ENCODE peak calls at places on chromosomes 5 and 9, in four cellular contexts. O, A, M and R are unnamed samples.

GRCh38 chr5:67032921-67033664 is 163.5 kb downstream of the CD180 start:
- DNase-seq in O (peak; percentile 53), A (peak; percentile 40), M (peak; percentile 79), R (peak; percentile 68)

GRCh38 chr5:177498013-177498847 is 826 bp upstream of the PDLIM7 start:
- DNase-seq in O (no peak), A (no peak), M (peak; percentile 31), R (no peak)

GRCh38 chr9:109003116-109003515 is 10.2 kb downstream of the CTNNAL1 start:
- DNase-seq in O (no peak), A (no peak), M (no peak), R (no peak)

GRCh38 chr9:107637421-107638420 is 148.2 kb upstream of the KLF4 start:
- DNase-seq in O (peak; percentile 98), A (peak; percentile 81), M (peak; percentile 99), R (peak; percentile 96)

GRCh38 chr5:134142088-134142487 is 27.6 kb downstream of the TCF7 start:
- DNase-seq in O (no peak), A (no peak), M (no peak), R (no peak)

GRCh38 chr9:35537898-35538297 is 48.0 kb downstream of the RUSC2 start:
- DNase-seq in O (no peak), A (no peak), M (peak; percentile 33), R (peak; percentile 55)

GRCh38 chr5:151251001-151251551 is 1.9 kb upstream of the GM2A start:
- DNase-seq in O (no peak), A (no peak), M (no peak), R (no peak)

GRCh38 chr9:138016406-138017187 is 139.0 kb downstream of the CACNA1B start:
- DNase-seq in O (no peak), A (no peak), M (no peak), R (no peak)

GRCh38 chr9:82982271-82982880 is 80.6 kb downstream of the RASEF start:
- DNase-seq in O (no peak), A (no peak), M (no peak), R (no peak)

GRCh38 chr5:34923694-34924461 is 5.5 kb upstream of the DNAJC21 start:
- DNase-seq in O (peak; percentile 74), A (peak; percentile 89), M (peak; percentile 91), R (peak; percentile 91)

GRCh38 chr9:121698627-121699270 is 47.3 kb downstream of the DAB2IP start:
- DNase-seq in O (peak; percentile 21), A (no peak), M (peak; percentile 21), R (no peak)

GRCh38 chr5:87560528-87560927 is 147.8 kb upstream of the CCNH start:
- DNase-seq in O (no peak), A (no peak), M (no peak), R (no peak)

GRCh38 chr5:126454535-126454934 is 31.3 kb downstream of the GRAMD2B start:
- DNase-seq in O (no peak), A (no peak), M (no peak), R (no peak)

GRCh38 chr5:88659529-88660325 is 223.3 kb downstream of the MEF2C start:
- DNase-seq in O (no peak), A (no peak), M (no peak), R (no peak)

GRCh38 chr9:9112001-9112725 is 1312.6 kb upstream of the DMAC1 start:
- DNase-seq in O (no peak), A (no peak), M (no peak), R (no peak)

GRCh38 chr9:16064701-16065230 is 511.9 kb downstream of the CCDC171 start:
- DNase-seq in O (no peak), A (no peak), M (no peak), R (no peak)

GRCh38 chr9:81103597-81104471 is 585.5 kb downstream of the TLE1 start:
- DNase-seq in O (no peak), A (no peak), M (peak; percentile 37), R (no peak)

GRCh38 chr9:106287108-106287631 is 575.8 kb upstream of the ZNF462 start:
- DNase-seq in O (peak; percentile 8), A (no peak), M (no peak), R (peak; percentile 2)

GRCh38 chr9:22657713-22658112 is 211.1 kb downstream of the DMRTA1 start:
- DNase-seq in O (peak; percentile 24), A (no peak), M (no peak), R (peak; percentile 58)

GRCh38 chr5:102536323-102536928 is 37.6 kb upstream of the SLCO6A1 start:
- DNase-seq in O (peak; percentile 33), A (no peak), M (peak; percentile 36), R (peak; percentile 30)

GRCh38 chr9:120947222-120947621 is 20.6 kb upstream of the TRAF1 start:
- DNase-seq in O (no peak), A (no peak), M (no peak), R (no peak)

GRCh38 chr5:98770911-98771322 is 2.5 kb upstream of the RGMB start:
- DNase-seq in O (peak; percentile 36), A (no peak), M (peak; percentile 53), R (no peak)

GRCh38 chr9:87643111-87643650 is 82.7 kb upstream of the CTSL start:
- DNase-seq in O (no peak), A (no peak), M (no peak), R (no peak)

GRCh38 chr5:143635888-143636287 is 176.1 kb upstream of the HMHB1 start:
- DNase-seq in O (no peak), A (no peak), M (no peak), R (peak; percentile 23)

GRCh38 chr5:80220268-80220897 is 35.5 kb downstream of the SERINC5 start:
- DNase-seq in O (no peak), A (no peak), M (no peak), R (no peak)

GRCh38 chr9:86315088-86315487 is 32.8 kb upstream of the ISCA1 start:
- DNase-seq in O (no peak), A (no peak), M (no peak), R (no peak)

GRCh38 chr5:31404325-31404724 is 127.6 kb downstream of the DROSHA start:
- DNase-seq in O (no peak), A (no peak), M (no peak), R (no peak)

GRCh38 chr5:505946-506555 is 18.2 kb downstream of the SLC9A3 start:
- DNase-seq in O (no peak), A (no peak), M (no peak), R (no peak)

GRCh38 chr5:131223751-131224386 is 40.0 kb upstream of the CDC42SE2 start:
- DNase-seq in O (no peak), A (peak; percentile 77), M (no peak), R (no peak)

GRCh38 chr9:92706218-92706940 is 36.4 kb upstream of the IPPK start:
- DNase-seq in O (peak; percentile 35), A (no peak), M (peak; percentile 43), R (peak; percentile 33)

DNA sequence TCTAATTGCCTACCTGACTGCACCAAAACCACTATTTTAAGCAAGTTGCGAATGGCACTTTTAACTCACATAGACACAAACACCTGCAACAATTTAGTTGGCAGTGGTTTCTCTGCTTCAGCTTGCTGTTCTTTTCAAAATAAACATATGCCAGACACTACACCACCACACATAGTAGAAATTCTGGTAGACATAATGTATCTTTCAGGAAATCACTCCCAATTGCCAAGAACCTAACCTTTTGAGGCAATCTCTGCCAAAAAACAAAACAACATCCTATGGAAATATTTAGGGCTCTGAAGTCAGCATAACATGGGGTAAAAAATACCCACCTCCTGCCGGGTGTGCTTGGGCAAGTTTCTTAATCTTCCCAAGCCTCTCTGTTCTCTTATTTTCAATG is 27.7 kb downstream of the GLIS3 start:
- DNase-seq in O (no peak), A (no peak), M (peak; percentile 34), R (no peak)
- TF ChIP-seq CTCF in O (no peak), A (no peak), M (no peak), R (no peak)

GRCh38 chr9:84669293-84670105 is at the start of gene NTRK2:
- DNase-seq in O (no peak), A (no peak), M (no peak), R (peak; percentile 4)
- TF ChIP-seq CTCF in O (no peak), A (no peak), M (no peak), R (no peak)

DNA sequence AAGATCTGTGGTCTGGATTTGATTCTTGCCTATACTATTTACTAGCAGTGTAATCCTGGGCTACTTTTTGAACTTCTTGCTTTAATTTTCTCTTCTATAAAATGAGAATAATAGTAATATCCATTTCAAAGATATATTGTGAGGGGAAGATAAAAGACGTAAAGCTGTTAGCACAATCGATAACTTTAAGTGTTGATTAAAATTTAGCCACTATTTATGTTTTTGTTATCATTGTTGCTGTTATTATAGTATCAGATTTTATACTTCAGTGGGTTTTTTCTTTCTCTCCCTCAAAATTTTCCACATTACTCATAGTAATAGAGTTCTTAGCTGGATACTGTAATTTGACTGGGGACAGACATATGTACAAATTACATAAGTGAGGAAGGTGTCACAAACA is 42.0 kb downstream of the STX17 start:
- DNase-seq in O (no peak), A (no peak), M (no peak), R (no peak)
- TF ChIP-seq CTCF in O (no peak), A (no peak), M (no peak), R (no peak)

DNA sequence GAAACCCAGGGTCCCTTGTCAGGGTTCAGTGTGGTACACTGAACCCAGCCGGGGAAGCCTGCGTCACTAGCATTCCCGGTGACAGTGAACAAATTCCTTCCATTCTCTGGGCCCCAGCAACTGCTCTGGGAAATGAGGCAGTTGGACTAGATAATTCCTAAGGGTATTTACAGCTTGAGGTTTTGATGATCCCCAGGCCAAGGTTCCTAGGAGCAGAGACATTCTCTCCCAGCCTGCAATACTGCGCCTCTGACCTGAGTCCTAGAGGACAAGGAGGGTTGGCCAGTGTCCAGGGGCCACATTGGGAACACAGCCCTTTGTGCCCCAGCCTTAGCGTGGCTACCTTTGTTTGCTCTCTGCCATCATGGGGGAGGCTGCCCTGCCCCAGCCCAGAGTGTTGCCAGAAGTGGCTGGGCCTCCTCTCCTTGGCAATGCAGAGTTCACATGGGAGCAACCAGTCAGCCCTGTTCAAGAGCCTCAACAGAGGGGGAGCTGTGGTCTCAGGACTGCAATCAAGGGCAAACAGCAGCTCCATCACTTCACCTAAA is 178.2 kb downstream of the SEC61B start:
- DNase-seq in O (peak; percentile 32), A (no peak), M (peak; percentile 39), R (no peak)
- TF ChIP-seq CTCF in O (no peak), A (no peak), M (peak; percentile 21), R (no peak)

DNA sequence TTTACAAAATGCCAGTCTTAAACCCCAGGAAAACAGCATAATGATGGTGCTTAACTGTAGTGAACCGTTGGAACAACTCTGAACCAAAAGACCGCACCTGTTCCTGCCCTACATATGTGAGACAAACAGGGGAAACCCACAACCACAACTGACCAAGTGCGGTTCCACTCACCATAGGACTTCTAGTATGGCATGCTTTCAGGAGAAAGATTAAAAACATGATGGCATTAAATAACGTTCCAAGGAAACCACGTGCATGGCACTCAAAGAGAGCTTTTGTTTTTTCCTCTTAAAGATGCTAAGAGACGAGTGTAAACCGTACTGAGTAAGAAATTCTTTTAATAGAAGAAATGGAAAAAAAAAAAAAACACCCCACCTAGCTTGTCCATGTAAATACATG is 119.8 kb downstream of the SSBP2 start:
- DNase-seq in O (peak; percentile 22), A (no peak), M (no peak), R (no peak)
- TF ChIP-seq CTCF in O (no peak), A (no peak), M (no peak), R (no peak)

DNA sequence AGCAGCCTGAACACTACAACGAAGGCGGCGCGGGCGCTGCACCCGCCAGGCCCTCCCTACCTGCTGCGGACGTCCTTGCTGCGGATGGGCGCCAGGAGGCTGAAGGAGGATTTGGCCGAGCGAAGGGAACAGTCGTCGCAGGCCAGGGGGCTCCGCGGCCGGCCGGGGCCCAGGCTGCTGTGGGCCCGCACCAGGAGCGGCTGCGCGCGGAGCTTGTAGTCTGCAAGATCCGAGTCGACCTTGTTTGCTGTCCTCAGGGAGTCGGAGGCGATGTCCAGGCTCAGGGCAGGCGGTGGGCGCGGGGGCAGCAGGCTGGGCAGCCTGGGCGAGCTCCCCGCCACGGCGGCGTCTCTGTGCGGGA is 1.1 kb downstream of the INPP5E start:
- DNase-seq in O (peak; percentile 11), A (no peak), M (peak; percentile 33), R (no peak)
- TF ChIP-seq CTCF in O (no peak), A (no peak), M (no peak), R (no peak)

GRCh38 chr5:141940695-141941271 is 17.1 kb downstream of the DELE1 start:
- DNase-seq in O (peak; percentile 79), A (no peak), M (peak; percentile 66), R (peak; percentile 38)
- TF ChIP-seq CTCF in O (peak; percentile 37), A (peak; percentile 21), M (peak; percentile 31), R (peak; percentile 17)